ENCODE peak calls at places on chromosomes 13 and 19, in four cellular contexts. T, I, W and U are unnamed samples.

GRCh38 chr19:588093-588742 is 1.5 kb upstream of the HCN2 start:
- DNase-seq in T (no peak), W (peak), I (peak), U (peak)

GRCh38 chr19:47573076-47574026 is at the start of gene ZNF541:
- DNase-seq in T (no peak), I (peak), W (peak), U (peak)

GRCh38 chr19:49462492-49462891 is 9.5 kb downstream of the ALDH16A1 start:
- DNase-seq in T (no peak), I (no peak), W (no peak), U (no peak)

GRCh38 chr13:99577934-99578917 is 77.0 kb downstream of the TM9SF2 start:
- DNase-seq in W (no peak), T (no peak), I (no peak), U (no peak)

GRCh38 chr13:79898996-79899395 is 418.0 kb downstream of the NDFIP2 start:
- DNase-seq in I (no peak), W (no peak), T (no peak), U (no peak)

GRCh38 chr13:110246530-110246929 is 60.4 kb downstream of the COL4A1 start:
- DNase-seq in I (no peak), W (no peak), T (no peak), U (no peak)

GRCh38 chr19:39209196-39209595 is 5.1 kb upstream of the SYCN start:
- DNase-seq in I (no peak), T (no peak), W (peak), U (no peak)

GRCh38 chr13:106570354-106570822 is 2.5 kb upstream of the ARGLU1 start:
- DNase-seq in I (peak), W (peak), T (no peak), U (peak)

GRCh38 chr19:10454267-10454666 is 33.9 kb downstream of the PDE4A start:
- DNase-seq in I (no peak), W (no peak), T (no peak), U (no peak)

GRCh38 chr13:39676315-39676876 is 20.9 kb downstream of the COG6 start:
- DNase-seq in I (no peak), T (no peak), W (no peak), U (no peak)

GRCh38 chr19:40217027-40217810 is 965 bp downstream of the TTC9B start:
- DNase-seq in T (no peak), I (no peak), W (peak), U (peak)

GRCh38 chr13:111916201-111916600 is 150.7 kb upstream of the SOX1 start:
- DNase-seq in T (peak), W (no peak), I (no peak), U (no peak)